ENCODE peak calls at places on chromosomes 16 and 17, in five cellular contexts. A is thyroid gland, W is astrocyte of the spinal cord, P is heart right ventricle, G is AG04450. L is an unnamed sample.
A peak's percentile ranks its signal among the peaks of the same experiment; 100 is the strongest.

GRCh38 chr16:57191056-57191536 is 5.0 kb downstream of the RSPRY1 start:
- DNase-seq in A (no peak), W (peak; percentile 60), P (no peak), G (no peak), L (no peak)

GRCh38 chr17:74605361-74605760 is 13.3 kb upstream of the CD300LD start:
- DNase-seq in A (peak; percentile 71), W (peak; percentile 23), P (peak; percentile 59), G (peak; percentile 3), L (no peak)

GRCh38 chr16:74700206-74701040 is at the start of gene MLKL:
- DNase-seq in A (peak; percentile 61), W (no peak), P (peak; percentile 64), G (no peak), L (peak; percentile 63)

GRCh38 chr17:13474073-13474800 is 127.5 kb downstream of the HS3ST3A1 start:
- DNase-seq in A (no peak), W (peak; percentile 35), P (no peak), G (no peak), L (no peak)

GRCh38 chr17:4480929-4481898 is 17.5 kb upstream of the SPNS2 start:
- DNase-seq in A (no peak), W (no peak), P (no peak), G (no peak), L (no peak)

GRCh38 chr16:88878967-88879787 is 12.7 kb upstream of the PABPN1L start:
- DNase-seq in A (no peak), W (no peak), P (no peak), G (no peak), L (no peak)

GRCh38 chr17:13230350-13230900 is 212.6 kb upstream of the ELAC2 start:
- DNase-seq in A (no peak), W (no peak), P (no peak), G (no peak), L (no peak)

GRCh38 chr17:30148376-30148775 is 31.8 kb downstream of the NSRP1 start:
- DNase-seq in A (no peak), W (no peak), P (no peak), G (no peak), L (no peak)

GRCh38 chr16:73122604-73123386 is 74.9 kb upstream of the ZFHX3 start:
- DNase-seq in A (peak; percentile 10), W (peak; percentile 11), P (peak; percentile 56), G (no peak), L (no peak)

DNA sequence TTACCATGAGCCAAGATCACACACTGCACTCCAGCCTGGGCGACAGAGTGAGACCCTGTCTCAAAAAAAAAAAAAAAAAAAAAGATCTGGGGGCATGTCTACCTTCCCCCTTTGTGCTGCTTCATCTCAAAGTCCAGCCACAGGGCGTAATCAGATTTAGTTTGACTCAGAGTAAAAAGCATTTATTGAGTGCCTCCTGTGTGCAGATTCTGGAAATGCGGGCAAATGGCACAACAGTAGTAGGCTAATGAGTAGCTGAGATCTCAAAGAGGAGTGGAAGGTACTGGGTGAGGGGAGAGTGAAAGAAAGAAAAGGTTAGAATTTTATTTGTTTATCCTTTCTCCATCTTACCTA is 9.1 kb upstream of the NR1D1 start:
- DNase-seq in A (no peak), W (no peak), P (no peak), G (no peak), L (no peak)
- TF ChIP-seq CTCF in A (no peak), W (peak; percentile 21), P (no peak), G (no peak), L (no peak)

GRCh38 chr16:705748-706188 is at the start of gene FBXL16:
- DNase-seq in A (no peak), W (no peak), P (no peak), G (no peak), L (no peak)
- H3K4me3 ChIP-seq in A (no peak within 1 kb of the TSS), W (no peak within 1 kb of the TSS), P (peak within 1 kb of the TSS; percentile 22), G (no peak within 1 kb of the TSS), L (no peak within 1 kb of the TSS)

GRCh38 chr17:72771734-72772133 is 320.8 kb downstream of the SLC39A11 start:
- DNase-seq in A (no peak), W (no peak), P (no peak), G (no peak), L (no peak)
- TF ChIP-seq CTCF in A (no peak), W (no peak), P (no peak), G (no peak), L (no peak)

DNA sequence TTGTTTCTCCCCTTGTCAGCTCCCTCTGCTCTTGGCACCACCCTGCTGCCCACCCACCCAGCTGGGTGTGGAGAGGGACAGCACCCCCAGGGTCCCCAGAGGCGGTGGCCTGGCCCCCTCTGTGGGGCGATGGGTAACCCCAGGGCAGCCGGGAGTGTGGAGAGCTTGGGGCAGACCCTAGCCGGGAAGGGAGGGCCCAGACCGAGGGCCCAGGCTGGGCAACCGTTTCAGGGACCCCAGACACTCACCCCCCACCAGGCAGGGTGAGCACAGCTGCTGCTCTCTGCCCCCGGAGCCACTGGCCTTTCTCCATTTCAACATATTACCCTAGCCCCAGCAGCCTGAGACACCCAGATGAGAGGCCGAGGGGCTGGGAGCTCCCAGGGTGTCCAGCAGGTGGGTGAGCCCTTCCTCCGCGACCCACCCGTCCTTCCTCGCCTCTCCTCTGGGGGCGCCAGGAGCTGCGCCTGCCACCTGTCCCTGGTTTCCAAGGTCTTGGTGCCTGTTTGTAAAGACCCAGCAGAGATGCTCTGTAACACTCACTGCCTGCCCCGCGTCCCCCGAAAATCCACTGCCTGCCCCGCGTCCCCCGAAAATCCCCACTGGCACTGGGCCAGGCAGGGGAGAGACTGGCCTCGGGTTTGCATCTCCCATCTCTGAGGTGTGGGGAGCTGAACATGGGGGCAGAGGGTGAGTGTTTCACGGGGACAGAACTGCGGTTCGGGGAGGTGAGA is 45.4 kb downstream of the BAHCC1 start:
- DNase-seq in A (no peak), W (no peak), P (no peak), G (no peak), L (no peak)
- H3K4me3 ChIP-seq in A (no peak overlapping the region), W (no peak overlapping the region), P (no peak overlapping the region), G (no peak overlapping the region), L (no peak overlapping the region)

L was measured in CD8-positive, alpha-beta T cell.